ENCODE peak calls at places on chromosomes 16 and 17, in seven cellular contexts. P, R, B, D, E, F and X are unnamed samples.

GRCh38 chr17:62995377-62995885 is 29.4 kb downstream of the TANC2 start:
- DNase-seq in P (peak), R (no peak), B (no peak), D (no peak), E (no peak), F (peak), X (no peak)

GRCh38 chr16:48300391-48300856 is 53.1 kb upstream of the ABCC11 start:
- DNase-seq in P (no peak), R (no peak), B (no peak), D (no peak), E (no peak), F (no peak), X (no peak)

GRCh38 chr17:1197781-1198490 is 18.2 kb upstream of the ABR start:
- DNase-seq in P (peak), R (peak), B (peak), D (peak), E (no peak), F (no peak), X (peak)

GRCh38 chr16:28090646-28091377 is 27.3 kb upstream of the GSG1L start:
- DNase-seq in P (no peak), R (no peak), B (no peak), D (no peak), E (no peak), F (no peak), X (no peak)

GRCh38 chr17:19720631-19721426 is 4.4 kb upstream of the SLC47A2 start:
- DNase-seq in P (no peak), R (peak), B (no peak), D (peak), E (no peak), F (no peak), X (no peak)

GRCh38 chr16:83781-84615 is 6.0 kb downstream of the MPG start:
- DNase-seq in P (peak), R (no peak), B (no peak), D (no peak), E (no peak), F (no peak), X (no peak)

GRCh38 chr17:70956731-70957130 is 787.4 kb downstream of the KCNJ2 start:
- DNase-seq in P (no peak), R (no peak), B (no peak), D (no peak), E (no peak), F (no peak), X (no peak)

GRCh38 chr16:29820271-29820701 is at the start of gene MVP:
- DNase-seq in P (peak), R (peak), B (peak), D (peak), E (peak), F (peak), X (peak)

GRCh38 chr16:66278111-66278531 is 88.4 kb upstream of the CDH5 start:
- DNase-seq in P (no peak), R (no peak), B (no peak), D (peak), E (no peak), F (no peak), X (no peak)

GRCh38 chr17:74296548-74296936 is 22.5 kb downstream of the DNAI2 start:
- DNase-seq in P (peak), R (peak), B (no peak), D (peak), E (no peak), F (peak), X (peak)